ENCODE peak calls at places on chromosomes 7 and 10, in five cellular contexts. C, U, J, B and H are unnamed samples.

GRCh38 chr7:6579446-6579845 is 2.2 kb downstream of the ZDHHC4 start:
- DNase-seq in J (no peak), B (no peak), C (peak), U (no peak), H (peak)

GRCh38 chr7:2708547-2709310 is 20.7 kb downstream of the AMZ1 start:
- DNase-seq in C (no peak), B (no peak), J (no peak), U (no peak), H (no peak)

GRCh38 chr10:61757525-61758397 is 95.0 kb downstream of the CABCOCO1 start:
- DNase-seq in J (no peak), B (no peak), U (no peak), C (no peak), H (no peak)

GRCh38 chr10:23157239-23157661 is 34.9 kb upstream of the PTF1A start:
- DNase-seq in C (no peak), J (no peak), U (no peak), B (no peak), H (no peak)

GRCh38 chr7:50309736-50310135 is 5.2 kb downstream of the IKZF1 start:
- DNase-seq in C (no peak), J (no peak), U (no peak), B (no peak), H (no peak)

GRCh38 chr7:101911800-101912705 is 94.6 kb downstream of the CUX1 start:
- DNase-seq in J (no peak), U (no peak), C (no peak), B (no peak), H (no peak)

GRCh38 chr10:29268011-29268410 is 20.9 kb upstream of the LYZL1 start:
- DNase-seq in J (no peak), U (no peak), C (no peak), B (no peak), H (no peak)

GRCh38 chr10:78165617-78166016 is 132.0 kb downstream of the RPS24 start:
- DNase-seq in J (no peak), U (no peak), B (no peak), C (peak), H (peak)

GRCh38 chr7:139683137-139683871 is 94.5 kb downstream of the HIPK2 start:
- DNase-seq in U (no peak), J (no peak), C (no peak), B (no peak), H (no peak)